ENCODE peak calls at places on chromosomes 4 and X, in five cellular contexts. Y, R, Z, M and P are unnamed samples.

GRCh38 chr4:102869569-102870227 is 906 bp downstream of the CISD2 start:
- ATAC-seq in Y (no peak), R (no peak), Z (peak; percentile 17), M (no peak), P (no peak)

GRCh38 chr4:109914356-109914755 is 1.7 kb downstream of the EGF start:
- ATAC-seq in Y (no peak), R (no peak), Z (no peak), M (no peak), P (no peak)

GRCh38 chrX:6498324-6498723 is 36.6 kb downstream of the VCX3A start:
- ATAC-seq in Y (no peak), R (no peak), Z (no peak), M (no peak), P (no peak)

GRCh38 chrX:124240422-124240821 is 92.0 kb upstream of the TEX13D start:
- ATAC-seq in Y (no peak), R (peak; percentile 58), Z (no peak), M (no peak), P (no peak)

GRCh38 chrX:118968031-118968430 is 6.4 kb upstream of the LONRF3 start:
- ATAC-seq in Y (no peak), R (no peak), Z (no peak), M (no peak), P (no peak)

GRCh38 chrX:149950681-149951080 is 12.4 kb upstream of the EOLA2 start:
- ATAC-seq in Y (no peak), R (no peak), Z (peak; percentile 82), M (peak; percentile 69), P (no peak)

GRCh38 chr4:88809561-88810219 is 112.1 kb upstream of the NAP1L5 start:
- ATAC-seq in Y (peak; percentile 69), R (peak; percentile 44), Z (no peak), M (no peak), P (no peak)

GRCh38 chr4:3401436-3402171 is 40.2 kb upstream of the HGFAC start:
- ATAC-seq in Y (no peak), R (no peak), Z (no peak), M (peak; percentile 53), P (no peak)

GRCh38 chr4:177228599-177228998 is 81.1 kb upstream of the NEIL3 start:
- ATAC-seq in Y (peak; percentile 66), R (no peak), Z (peak; percentile 38), M (peak; percentile 60), P (no peak)

GRCh38 chr4:84814100-84814750 is 152.3 kb downstream of the WDFY3 start:
- ATAC-seq in Y (peak; percentile 90), R (peak; percentile 78), Z (peak; percentile 95), M (peak; percentile 95), P (peak; percentile 80)

GRCh38 chr4:88752754-88753153 is 55.1 kb upstream of the NAP1L5 start:
- ATAC-seq in Y (no peak), R (no peak), Z (peak; percentile 61), M (no peak), P (no peak)

GRCh38 chr4:7827566-7827965 is 112.1 kb downstream of the AFAP1 start:
- ATAC-seq in Y (no peak), R (no peak), Z (no peak), M (no peak), P (no peak)

GRCh38 chr4:150224896-150225591 is 146.8 kb downstream of the DCLK2 start:
- ATAC-seq in Y (no peak), R (peak; percentile 68), Z (peak; percentile 97), M (peak; percentile 48), P (no peak)

GRCh38 chrX:100643943-100644587 is at the start of gene SRPX2:
- ATAC-seq in Y (no peak), R (peak; percentile 90), Z (peak; percentile 98), M (no peak), P (peak; percentile 91)

GRCh38 chr4:35229021-35229420 is 1015.3 kb downstream of the ARAP2 start:
- ATAC-seq in Y (no peak), R (no peak), Z (no peak), M (no peak), P (no peak)

GRCh38 chr4:35228318-35228717 is 1016.0 kb downstream of the ARAP2 start:
- ATAC-seq in Y (no peak), R (no peak), Z (no peak), M (no peak), P (no peak)
- TF ChIP-seq EP300 in Y (no peak), R (no peak), Z (no peak), M (no peak), P (no peak)

DNA sequence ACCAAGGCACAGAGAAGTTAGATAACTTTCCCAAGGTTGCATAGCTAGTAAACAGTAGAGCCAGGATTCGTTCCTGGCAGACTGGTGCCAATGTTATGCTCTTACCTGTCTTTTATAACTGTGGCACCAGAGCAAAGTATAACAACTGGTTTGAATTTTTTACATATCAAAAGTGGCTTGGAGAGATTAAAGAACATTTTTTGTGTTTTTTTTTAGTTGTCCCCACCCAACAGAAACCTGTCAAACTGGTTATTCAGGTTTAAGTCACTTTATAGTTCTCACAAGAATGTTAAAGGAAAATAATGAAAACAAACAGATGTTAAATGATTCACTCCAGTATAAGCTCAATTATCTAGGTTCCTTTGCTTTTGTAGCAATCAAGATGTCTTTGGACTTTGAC is 15.6 kb upstream of the FAM47E start:
- ATAC-seq in Y (no peak), R (peak; percentile 38), Z (no peak), M (no peak), P (no peak)
- TF ChIP-seq EP300 in Y (no peak), R (no peak), Z (no peak), M (no peak), P (no peak)

DNA sequence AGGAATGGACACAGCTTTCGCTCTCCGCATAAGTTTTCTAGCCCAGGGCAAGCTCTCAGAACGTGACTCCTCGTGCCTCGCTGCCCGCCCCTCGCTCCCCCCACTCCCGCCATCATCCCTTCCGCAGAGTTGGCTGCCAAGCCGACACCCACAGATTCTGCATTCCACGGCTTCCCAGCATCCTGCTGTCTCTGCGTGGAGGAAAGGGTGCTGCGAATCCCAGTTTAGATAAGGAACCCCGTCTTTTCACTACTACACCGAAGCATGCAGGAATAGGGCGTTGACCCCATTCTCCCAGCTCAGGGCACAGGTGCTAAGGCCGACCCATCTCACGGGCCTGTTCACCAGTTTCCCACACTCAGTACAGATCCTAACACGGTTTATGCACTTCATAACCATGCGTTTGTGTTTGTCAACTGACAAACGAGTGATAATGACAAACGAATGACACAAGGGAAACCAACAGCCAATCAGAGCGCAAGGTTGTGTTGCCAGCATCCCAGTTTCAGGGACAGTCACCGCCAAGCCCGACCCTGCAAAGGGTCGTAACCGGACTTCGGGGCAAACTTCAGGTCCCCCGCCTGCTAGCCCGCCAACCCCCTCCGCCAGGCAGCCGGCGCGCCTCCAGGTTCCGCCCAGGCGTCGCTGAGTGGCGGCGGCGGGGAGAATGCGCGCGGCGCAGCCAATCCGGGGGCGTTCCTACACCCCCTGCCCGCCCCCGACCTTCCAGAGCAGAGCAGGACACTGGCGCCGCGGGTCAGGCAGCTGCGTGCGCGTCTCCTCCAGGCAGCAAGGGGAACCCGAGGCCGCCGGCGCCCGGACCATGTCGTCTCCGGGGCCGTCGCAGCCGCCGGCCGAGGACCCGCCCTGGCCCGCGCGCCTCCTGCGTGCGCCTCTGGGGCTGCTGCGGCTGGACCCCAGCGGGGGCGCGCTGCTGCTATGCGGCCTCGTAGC is at the start of gene CYP2U1:
- ATAC-seq in Y (peak; percentile 99), R (peak; percentile 98), Z (peak; percentile 100), M (peak; percentile 97), P (peak; percentile 97)
- TF ChIP-seq EP300 in Y (no peak), R (no peak), Z (no peak), M (no peak), P (no peak)

GRCh38 chr4:169898095-169898494 is 128.1 kb downstream of the MFAP3L start:
- ATAC-seq in Y (no peak), R (no peak), Z (no peak), M (no peak), P (no peak)
- TF ChIP-seq EP300 in Y (no peak), R (no peak), Z (no peak), M (no peak), P (no peak)

GRCh38 chrX:136192839-136193414 is 45.6 kb downstream of the FHL1 start:
- ATAC-seq in Y (no peak), R (peak; percentile 83), Z (no peak), M (no peak), P (peak; percentile 28)

GRCh38 chrX:136192135-136192534 is 44.8 kb downstream of the FHL1 start:
- ATAC-seq in Y (no peak), R (no peak), Z (no peak), M (no peak), P (no peak)

GRCh38 chrX:136191171-136191570 is 43.8 kb downstream of the FHL1 start:
- ATAC-seq in Y (no peak), R (no peak), Z (no peak), M (no peak), P (peak; percentile 5)

GRCh38 chrX:136189222-136189621 is 41.9 kb downstream of the FHL1 start:
- ATAC-seq in Y (no peak), R (no peak), Z (no peak), M (no peak), P (no peak)

GRCh38 chrX:136190038-136190437 is 42.7 kb downstream of the FHL1 start:
- ATAC-seq in Y (no peak), R (no peak), Z (no peak), M (no peak), P (peak; percentile 40)
- TF ChIP-seq EP300 in Y (no peak), R (no peak), Z (no peak), M (no peak), P (peak; percentile 81)

DNA sequence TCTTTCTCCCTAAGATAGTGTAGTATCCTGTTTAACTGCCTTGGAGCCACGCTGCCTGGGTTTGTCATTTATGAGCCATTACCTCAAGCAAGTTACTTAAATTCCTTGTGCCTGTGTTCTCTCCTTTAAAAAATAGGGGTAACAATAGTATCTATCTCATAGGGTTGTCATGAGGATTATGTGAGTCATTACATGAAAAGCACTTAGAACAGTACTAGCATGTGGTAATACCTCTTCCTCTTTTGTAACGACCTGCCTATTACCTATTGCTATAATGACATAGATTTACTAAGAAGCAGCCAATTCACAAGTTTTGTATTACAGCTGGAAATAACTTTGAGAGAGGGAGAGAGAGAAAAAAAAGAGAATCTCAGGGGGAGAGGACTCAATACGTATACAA is 834.7 kb downstream of the RAPGEF2 start:
- ATAC-seq in Y (no peak), R (no peak), Z (no peak), M (no peak), P (no peak)
- TF ChIP-seq EP300 in Y (no peak), R (no peak), Z (no peak), M (no peak), P (no peak)

GRCh38 chr4:163494360-163495241 is at the start of gene TMA16:
- ATAC-seq in Y (peak; percentile 97), R (peak; percentile 97), Z (peak; percentile 96), M (peak; percentile 93), P (peak; percentile 93)
- TF ChIP-seq EP300 in Y (no peak), R (no peak), Z (no peak), M (peak; percentile 32), P (no peak)

GRCh38 chr4:175827510-175827909 is 15.4 kb upstream of the GPM6A start:
- ATAC-seq in Y (no peak), R (no peak), Z (no peak), M (no peak), P (no peak)
- TF ChIP-seq EP300 in Y (no peak), R (no peak), Z (no peak), M (no peak), P (no peak)

GRCh38 chr4:123892997-123893745 is 496.6 kb downstream of the SPRY1 start:
- ATAC-seq in Y (peak; percentile 98), R (peak; percentile 70), Z (no peak), M (no peak), P (peak; percentile 75)
- TF ChIP-seq EP300 in Y (no peak), R (no peak), Z (no peak), M (no peak), P (no peak)